ENCODE peak calls at places on chromosomes 4 and X, in ten cellular contexts. One of them, this sample, is unnamed.

GRCh38 chr4:187811586-187811985 is 184.0 kb upstream of the ZFP42 start:
- DNase-seq in activated naive CD4-positive, alpha-beta T cell: no peak
- DNase-seq in NCI-H82: no peak
- DNase-seq in sigmoid colon: no peak
- DNase-seq in endodermal cell: no peak
- DNase-seq in SW480: no peak
- DNase-seq in nephron progenitor cell: no peak
- DNase-seq in fibroblast of the conjunctiva: no peak
- DNase-seq in AG08396: no peak
- DNase-seq in right cardiac atrium: no peak
- DNase-seq in this sample: no peak

GRCh38 chrX:39226307-39226706 is 425.0 kb downstream of the MID1IP1 start:
- DNase-seq in sigmoid colon: no peak
- DNase-seq in NCI-H82: no peak
- DNase-seq in activated naive CD4-positive, alpha-beta T cell: no peak
- DNase-seq in SW480: no peak
- DNase-seq in right cardiac atrium: no peak
- DNase-seq in nephron progenitor cell: no peak
- DNase-seq in fibroblast of the conjunctiva: no peak
- DNase-seq in AG08396: no peak
- DNase-seq in endodermal cell: no peak
- DNase-seq in this sample: no peak

GRCh38 chr4:38367642-38368189 is 296.3 kb upstream of the KLF3 start:
- DNase-seq in sigmoid colon: no peak
- DNase-seq in AG08396: no peak
- DNase-seq in right cardiac atrium: no peak
- DNase-seq in activated naive CD4-positive, alpha-beta T cell: no peak
- DNase-seq in endodermal cell: no peak
- DNase-seq in SW480: no peak
- DNase-seq in nephron progenitor cell: no peak
- DNase-seq in NCI-H82: no peak
- DNase-seq in fibroblast of the conjunctiva: no peak
- DNase-seq in this sample: no peak

GRCh38 chr4:83599183-83599582 is 63.3 kb downstream of the GPAT3 start:
- DNase-seq in right cardiac atrium: no peak
- DNase-seq in endodermal cell: peak
- DNase-seq in fibroblast of the conjunctiva: peak
- DNase-seq in activated naive CD4-positive, alpha-beta T cell: no peak
- DNase-seq in nephron progenitor cell: no peak
- DNase-seq in NCI-H82: peak
- DNase-seq in SW480: peak
- DNase-seq in AG08396: no peak
- DNase-seq in sigmoid colon: no peak
- DNase-seq in this sample: no peak

GRCh38 chr4:39427477-39428119 is 20.9 kb downstream of the KLB start:
- DNase-seq in NCI-H82: no peak
- DNase-seq in AG08396: no peak
- DNase-seq in fibroblast of the conjunctiva: no peak
- DNase-seq in SW480: no peak
- DNase-seq in nephron progenitor cell: no peak
- DNase-seq in endodermal cell: no peak
- DNase-seq in sigmoid colon: no peak
- DNase-seq in right cardiac atrium: no peak
- DNase-seq in activated naive CD4-positive, alpha-beta T cell: no peak
- DNase-seq in this sample: no peak

GRCh38 chr4:68575081-68575480 is 1.0 kb downstream of the UGT2B17 start:
- DNase-seq in sigmoid colon: no peak
- DNase-seq in right cardiac atrium: no peak
- DNase-seq in endodermal cell: no peak
- DNase-seq in activated naive CD4-positive, alpha-beta T cell: no peak
- DNase-seq in NCI-H82: no peak
- DNase-seq in nephron progenitor cell: no peak
- DNase-seq in fibroblast of the conjunctiva: no peak
- DNase-seq in SW480: no peak
- DNase-seq in AG08396: no peak
- DNase-seq in this sample: no peak

GRCh38 chrX:47366051-47366722 is 4.2 kb upstream of the ZNF157 start:
- DNase-seq in nephron progenitor cell: peak
- DNase-seq in activated naive CD4-positive, alpha-beta T cell: peak
- DNase-seq in endodermal cell: peak
- DNase-seq in fibroblast of the conjunctiva: peak
- DNase-seq in NCI-H82: peak
- DNase-seq in right cardiac atrium: peak
- DNase-seq in SW480: no peak
- DNase-seq in AG08396: peak
- DNase-seq in sigmoid colon: peak
- DNase-seq in this sample: peak

GRCh38 chr4:108149588-108150380 is 18.9 kb downstream of the LEF1 start:
- DNase-seq in SW480: no peak
- DNase-seq in activated naive CD4-positive, alpha-beta T cell: no peak
- DNase-seq in nephron progenitor cell: no peak
- DNase-seq in AG08396: no peak
- DNase-seq in fibroblast of the conjunctiva: no peak
- DNase-seq in sigmoid colon: no peak
- DNase-seq in right cardiac atrium: no peak
- DNase-seq in endodermal cell: no peak
- DNase-seq in NCI-H82: no peak
- DNase-seq in this sample: no peak

GRCh38 chr4:161714928-161715327 is 448.9 kb downstream of the FSTL5 start:
- DNase-seq in right cardiac atrium: no peak
- DNase-seq in sigmoid colon: no peak
- DNase-seq in endodermal cell: no peak
- DNase-seq in activated naive CD4-positive, alpha-beta T cell: no peak
- DNase-seq in fibroblast of the conjunctiva: no peak
- DNase-seq in NCI-H82: no peak
- DNase-seq in SW480: no peak
- DNase-seq in AG08396: no peak
- DNase-seq in nephron progenitor cell: no peak
- DNase-seq in this sample: no peak

GRCh38 chr4:27198971-27199370 is 338.3 kb downstream of the STIM2 start:
- DNase-seq in endodermal cell: no peak
- DNase-seq in AG08396: no peak
- DNase-seq in right cardiac atrium: no peak
- DNase-seq in fibroblast of the conjunctiva: no peak
- DNase-seq in SW480: no peak
- DNase-seq in activated naive CD4-positive, alpha-beta T cell: no peak
- DNase-seq in nephron progenitor cell: no peak
- DNase-seq in sigmoid colon: no peak
- DNase-seq in NCI-H82: peak
- DNase-seq in this sample: no peak

GRCh38 chrX:120672389-120672788 is 42.5 kb upstream of the C1GALT1C1 start:
- DNase-seq in NCI-H82: no peak
- DNase-seq in fibroblast of the conjunctiva: peak
- DNase-seq in AG08396: peak
- DNase-seq in right cardiac atrium: peak
- DNase-seq in endodermal cell: no peak
- DNase-seq in SW480: no peak
- DNase-seq in sigmoid colon: peak
- DNase-seq in activated naive CD4-positive, alpha-beta T cell: no peak
- DNase-seq in nephron progenitor cell: no peak
- DNase-seq in this sample: no peak

GRCh38 chrX:129779747-129780146 is at the start of gene SASH3:
- DNase-seq in sigmoid colon: peak
- DNase-seq in NCI-H82: no peak
- DNase-seq in fibroblast of the conjunctiva: no peak
- DNase-seq in AG08396: no peak
- DNase-seq in activated naive CD4-positive, alpha-beta T cell: no peak
- DNase-seq in endodermal cell: no peak
- DNase-seq in nephron progenitor cell: no peak
- DNase-seq in SW480: no peak
- DNase-seq in right cardiac atrium: peak
- DNase-seq in this sample: peak

GRCh38 chrX:105323951-105324350 is 103.5 kb upstream of the TEX13A start:
- DNase-seq in activated naive CD4-positive, alpha-beta T cell: no peak
- DNase-seq in NCI-H82: no peak
- DNase-seq in endodermal cell: no peak
- DNase-seq in sigmoid colon: no peak
- DNase-seq in fibroblast of the conjunctiva: peak
- DNase-seq in right cardiac atrium: no peak
- DNase-seq in SW480: peak
- DNase-seq in AG08396: no peak
- DNase-seq in nephron progenitor cell: no peak
- DNase-seq in this sample: no peak

GRCh38 chrX:46941341-46941740 is 29.1 kb downstream of the JADE3 start:
- DNase-seq in fibroblast of the conjunctiva: no peak
- DNase-seq in right cardiac atrium: no peak
- DNase-seq in endodermal cell: no peak
- DNase-seq in AG08396: no peak
- DNase-seq in nephron progenitor cell: no peak
- DNase-seq in activated naive CD4-positive, alpha-beta T cell: no peak
- DNase-seq in NCI-H82: no peak
- DNase-seq in SW480: no peak
- DNase-seq in sigmoid colon: no peak
- DNase-seq in this sample: no peak